ENCODE peak calls at places on chromosomes 4 and X, in four cellular contexts. A, W, Q and Z are unnamed samples.

GRCh38 chrX:108312938-108313337 is 125.3 kb downstream of the COL4A6 start:
- DNase-seq in A (no peak), W (peak), Q (peak), Z (peak)

GRCh38 chr4:177119021-177119461 is 190.6 kb upstream of the NEIL3 start:
- DNase-seq in A (no peak), W (no peak), Q (peak), Z (no peak)

GRCh38 chr4:76087007-76087769 is 12.7 kb downstream of the ART3 start:
- DNase-seq in A (no peak), W (peak), Q (peak), Z (peak)

GRCh38 chr4:107619065-107619464 is 101.0 kb downstream of the PAPSS1 start:
- DNase-seq in A (no peak), W (peak), Q (peak), Z (peak)

GRCh38 chr4:138034871-138035270 is 207.3 kb downstream of the SLC7A11 start:
- DNase-seq in A (no peak), W (no peak), Q (peak), Z (peak)

GRCh38 chr4:8525383-8526120 is 54.6 kb upstream of the GPR78 start:
- DNase-seq in A (no peak), W (peak), Q (no peak), Z (peak)

GRCh38 chrX:1443496-1444075 is 9.1 kb downstream of the ASMTL start:
- DNase-seq in A (no peak), W (no peak), Q (no peak), Z (no peak)

GRCh38 chrX:119067023-119067739 is 5.6 kb upstream of the CT47C1 start:
- DNase-seq in A (no peak), W (peak), Q (peak), Z (peak)

GRCh38 chr4:153152453-153153338 is 51.5 kb upstream of the TRIM2 start:
- DNase-seq in A (peak), W (peak), Q (peak), Z (peak)

GRCh38 chrX:150544222-150544787 is 24.1 kb upstream of the MTM1 start:
- DNase-seq in A (no peak), W (no peak), Q (no peak), Z (no peak)

GRCh38 chr4:73850261-73850970 is 2.7 kb upstream of the PF4V1 start:
- DNase-seq in A (no peak), W (no peak), Q (peak), Z (peak)

GRCh38 chrX:13212191-13212651 is 107.6 kb downstream of the ATXN3L start:
- DNase-seq in A (no peak), W (no peak), Q (peak), Z (peak)

GRCh38 chr4:124428648-124429047 is 283.9 kb downstream of the ANKRD50 start:
- DNase-seq in A (no peak), W (no peak), Q (no peak), Z (no peak)

GRCh38 chrX:86121916-86122315 is 26.3 kb upstream of the DACH2 start:
- DNase-seq in A (no peak), W (no peak), Q (no peak), Z (no peak)

GRCh38 chr4:121164291-121164690 is at the start of gene TNIP3:
- DNase-seq in A (no peak), W (no peak), Q (peak), Z (peak)

GRCh38 chrX:134671207-134671750 is 13.0 kb upstream of the PLAC1 start:
- DNase-seq in A (no peak), W (no peak), Q (peak), Z (peak)

GRCh38 chr4:128186623-128187022 is 101.0 kb downstream of the PGRMC2 start:
- DNase-seq in A (no peak), W (no peak), Q (no peak), Z (no peak)

GRCh38 chr4:96139251-96139929 is 299.5 kb downstream of the PDHA2 start:
- DNase-seq in A (no peak), W (no peak), Q (no peak), Z (no peak)

GRCh38 chr4:9765091-9765490 is 16.3 kb upstream of the DRD5 start:
- DNase-seq in A (no peak), W (peak), Q (peak), Z (no peak)

GRCh38 chr4:77235289-77235854 is 78.4 kb downstream of the CCNG2 start:
- DNase-seq in A (no peak), W (no peak), Q (no peak), Z (no peak)

GRCh38 chr4:182604161-182604591 is 313.0 kb downstream of the DCTD start:
- DNase-seq in A (no peak), W (peak), Q (peak), Z (peak)

GRCh38 chrX:46978341-46979291 is 66.4 kb downstream of the JADE3 start:
- DNase-seq in A (peak), W (peak), Q (peak), Z (peak)

GRCh38 chr4:139550724-139551429 is 5.1 kb downstream of the SETD7 start:
- DNase-seq in A (no peak), W (no peak), Q (peak), Z (peak)

GRCh38 chrX:110403436-110403835 is 44.8 kb downstream of the RTL9 start:
- DNase-seq in A (no peak), W (no peak), Q (no peak), Z (peak)

GRCh38 chr4:173056271-173056670 is 112.3 kb upstream of the GALNT7 start:
- DNase-seq in A (no peak), W (no peak), Q (no peak), Z (no peak)

GRCh38 chr4:123505457-123506310 is 109.1 kb downstream of the SPRY1 start:
- DNase-seq in A (no peak), W (peak), Q (peak), Z (peak)

GRCh38 chr4:172207258-172207657 is 394.1 kb downstream of the GALNTL6 start:
- DNase-seq in A (no peak), W (no peak), Q (no peak), Z (no peak)

GRCh38 chr4:107740381-107740780 is 20.3 kb upstream of the PAPSS1 start:
- DNase-seq in A (no peak), W (no peak), Q (peak), Z (peak)

GRCh38 chr4:169143335-169143734 is 127.4 kb downstream of the SH3RF1 start:
- DNase-seq in A (no peak), W (no peak), Q (no peak), Z (no peak)

GRCh38 chrX:145687707-145688106 is 129.9 kb upstream of the SLITRK2 start:
- DNase-seq in A (no peak), W (no peak), Q (no peak), Z (no peak)

GRCh38 chrX:45743906-45744625 is 543.4 kb upstream of the DIPK2B start:
- DNase-seq in A (no peak), W (no peak), Q (peak), Z (peak)

GRCh38 chrX:40003071-40003981 is 94.4 kb downstream of the BCOR start:
- DNase-seq in A (no peak), W (no peak), Q (no peak), Z (peak)

GRCh38 chr4:22094217-22094616 is 145.6 kb upstream of the KCNIP4 start:
- DNase-seq in A (no peak), W (no peak), Q (no peak), Z (no peak)